ENCODE peak calls at places on chromosomes 6 and 20, in seven cellular contexts. One of them, this sample, is unnamed. For H3K36me3, the result is how much of the 10 kb centered on the place peaks cover.

GRCh38 chr6:20564269-20564668 is 30.0 kb downstream of the CDKAL1 start:
- DNase-seq in SJSA1: peak
- DNase-seq in neural progenitor cell: peak
- DNase-seq in BJ: no peak
- DNase-seq in GM23248: peak
- DNase-seq in tibial artery: no peak
- DNase-seq in RWPE2: no peak
- DNase-seq in this sample: peak

GRCh38 chr6:75116946-75117345 is 88.9 kb downstream of the COL12A1 start:
- DNase-seq in tibial artery: no peak
- DNase-seq in SJSA1: no peak
- DNase-seq in RWPE2: no peak
- DNase-seq in BJ: no peak
- DNase-seq in GM23248: no peak
- DNase-seq in neural progenitor cell: no peak
- DNase-seq in this sample: no peak

GRCh38 chr6:44247338-44248302 is 719 bp downstream of the HSP90AB1 start:
- DNase-seq in neural progenitor cell: peak
- DNase-seq in GM23248: peak
- DNase-seq in BJ: no peak
- DNase-seq in tibial artery: peak
- DNase-seq in SJSA1: peak
- DNase-seq in RWPE2: no peak
- DNase-seq in this sample: peak

GRCh38 chr20:50690979-50691584 is at the start of gene RIPOR3:
- DNase-seq in neural progenitor cell: peak
- DNase-seq in BJ: no peak
- DNase-seq in GM23248: peak
- DNase-seq in tibial artery: peak
- DNase-seq in RWPE2: peak
- DNase-seq in SJSA1: no peak
- DNase-seq in this sample: peak

GRCh38 chr6:7201732-7202541 is 94.2 kb downstream of the RREB1 start:
- DNase-seq in GM23248: no peak
- DNase-seq in neural progenitor cell: no peak
- DNase-seq in tibial artery: peak
- DNase-seq in BJ: no peak
- DNase-seq in RWPE2: no peak
- DNase-seq in SJSA1: no peak
- DNase-seq in this sample: no peak

GRCh38 chr20:2364014-2364413 is 16.7 kb upstream of the TGM6 start:
- DNase-seq in SJSA1: no peak
- DNase-seq in RWPE2: no peak
- DNase-seq in BJ: no peak
- DNase-seq in neural progenitor cell: no peak
- DNase-seq in GM23248: peak
- DNase-seq in tibial artery: no peak
- DNase-seq in this sample: no peak

GRCh38 chr20:47361268-47361665 is 4.8 kb upstream of the ZMYND8 start:
- DNase-seq in GM23248: no peak
- DNase-seq in BJ: no peak
- DNase-seq in SJSA1: no peak
- DNase-seq in tibial artery: no peak
- DNase-seq in neural progenitor cell: no peak
- DNase-seq in RWPE2: no peak
- DNase-seq in this sample: no peak

GRCh38 chr20:13430346-13431002 is 208.3 kb downstream of the TASP1 start:
- DNase-seq in BJ: no peak
- DNase-seq in tibial artery: no peak
- DNase-seq in RWPE2: no peak
- DNase-seq in neural progenitor cell: no peak
- DNase-seq in SJSA1: no peak
- DNase-seq in GM23248: no peak
- DNase-seq in this sample: peak

GRCh38 chr6:34791842-34792604 is at the start of gene BLTP3A:
- DNase-seq in RWPE2: peak
- DNase-seq in GM23248: peak
- DNase-seq in BJ: no peak
- DNase-seq in SJSA1: peak
- DNase-seq in tibial artery: peak
- DNase-seq in neural progenitor cell: peak
- DNase-seq in this sample: peak

GRCh38 chr6:2854394-2854982 is 12.8 kb upstream of the SERPINB1 start:
- DNase-seq in RWPE2: no peak
- DNase-seq in BJ: no peak
- DNase-seq in SJSA1: peak
- DNase-seq in GM23248: no peak
- DNase-seq in neural progenitor cell: no peak
- DNase-seq in tibial artery: no peak
- DNase-seq in this sample: no peak

GRCh38 chr6:149107520-149107919 is 210.0 kb upstream of the TAB2 start:
- DNase-seq in neural progenitor cell: no peak
- DNase-seq in RWPE2: no peak
- DNase-seq in SJSA1: no peak
- DNase-seq in BJ: no peak
- DNase-seq in tibial artery: no peak
- DNase-seq in GM23248: no peak
- DNase-seq in this sample: no peak

GRCh38 chr6:12196326-12196936 is 93.7 kb upstream of the EDN1 start:
- DNase-seq in SJSA1: peak
- DNase-seq in BJ: no peak
- DNase-seq in RWPE2: no peak
- DNase-seq in GM23248: peak
- DNase-seq in tibial artery: no peak
- DNase-seq in neural progenitor cell: no peak
- DNase-seq in this sample: no peak

GRCh38 chr6:96803106-96803481 is 34.2 kb downstream of the GPR63 start:
- DNase-seq in BJ: no peak
- DNase-seq in RWPE2: no peak
- DNase-seq in GM23248: no peak
- DNase-seq in neural progenitor cell: no peak
- DNase-seq in tibial artery: no peak
- DNase-seq in SJSA1: no peak
- DNase-seq in this sample: no peak

GRCh38 chr6:168956884-168957730 is 296.5 kb downstream of the THBS2 start:
- DNase-seq in SJSA1: peak
- DNase-seq in neural progenitor cell: peak
- DNase-seq in RWPE2: no peak
- DNase-seq in BJ: peak
- DNase-seq in GM23248: peak
- DNase-seq in tibial artery: peak
- DNase-seq in this sample: peak

GRCh38 chr20:36613974-36614373 is 8.4 kb downstream of the RAB5IF start:
- DNase-seq in SJSA1: no peak
- DNase-seq in RWPE2: peak
- DNase-seq in tibial artery: no peak
- DNase-seq in GM23248: no peak
- DNase-seq in BJ: no peak
- DNase-seq in neural progenitor cell: no peak
- DNase-seq in this sample: peak

GRCh38 chr6:52597738-52598122 is 20.9 kb upstream of the TRAM2 start:
- DNase-seq in SJSA1: no peak
- DNase-seq in tibial artery: no peak
- DNase-seq in BJ: no peak
- DNase-seq in GM23248: no peak
- DNase-seq in RWPE2: no peak
- DNase-seq in neural progenitor cell: no peak
- DNase-seq in this sample: no peak
- H3K4me3 ChIP-seq in SJSA1: no peak
- H3K4me3 ChIP-seq in tibial artery: peak
- H3K4me3 ChIP-seq in BJ: no peak
- H3K4me3 ChIP-seq in GM23248: peak
- H3K4me3 ChIP-seq in RWPE2: no peak
- H3K4me3 ChIP-seq in neural progenitor cell: no peak
- H3K4me3 ChIP-seq in this sample: no peak

GRCh38 chr6:131613296-131613925 is 14.6 kb downstream of the MED23 start:
- DNase-seq in tibial artery: no peak
- DNase-seq in BJ: no peak
- DNase-seq in neural progenitor cell: no peak
- DNase-seq in RWPE2: no peak
- DNase-seq in GM23248: no peak
- DNase-seq in SJSA1: no peak
- DNase-seq in this sample: no peak
- H3K36me3 ChIP-seq in tibial artery: half or more
- H3K36me3 ChIP-seq in BJ: under half
- H3K36me3 ChIP-seq in neural progenitor cell: under half
- H3K36me3 ChIP-seq in RWPE2: half or more
- H3K36me3 ChIP-seq in GM23248: half or more
- H3K36me3 ChIP-seq in SJSA1: half or more
- H3K36me3 ChIP-seq in this sample: under half

GRCh38 chr6:6004147-6004995 is 2.4 kb downstream of the NRN1 start:
- DNase-seq in tibial artery: no peak
- DNase-seq in GM23248: peak
- DNase-seq in neural progenitor cell: peak
- DNase-seq in BJ: no peak
- DNase-seq in SJSA1: no peak
- DNase-seq in RWPE2: no peak
- DNase-seq in this sample: no peak
- H3K4me3 ChIP-seq in tibial artery: peak
- H3K4me3 ChIP-seq in GM23248: peak
- H3K4me3 ChIP-seq in neural progenitor cell: peak
- H3K4me3 ChIP-seq in BJ: peak
- H3K4me3 ChIP-seq in SJSA1: no peak
- H3K4me3 ChIP-seq in RWPE2: no peak
- H3K4me3 ChIP-seq in this sample: peak

DNA sequence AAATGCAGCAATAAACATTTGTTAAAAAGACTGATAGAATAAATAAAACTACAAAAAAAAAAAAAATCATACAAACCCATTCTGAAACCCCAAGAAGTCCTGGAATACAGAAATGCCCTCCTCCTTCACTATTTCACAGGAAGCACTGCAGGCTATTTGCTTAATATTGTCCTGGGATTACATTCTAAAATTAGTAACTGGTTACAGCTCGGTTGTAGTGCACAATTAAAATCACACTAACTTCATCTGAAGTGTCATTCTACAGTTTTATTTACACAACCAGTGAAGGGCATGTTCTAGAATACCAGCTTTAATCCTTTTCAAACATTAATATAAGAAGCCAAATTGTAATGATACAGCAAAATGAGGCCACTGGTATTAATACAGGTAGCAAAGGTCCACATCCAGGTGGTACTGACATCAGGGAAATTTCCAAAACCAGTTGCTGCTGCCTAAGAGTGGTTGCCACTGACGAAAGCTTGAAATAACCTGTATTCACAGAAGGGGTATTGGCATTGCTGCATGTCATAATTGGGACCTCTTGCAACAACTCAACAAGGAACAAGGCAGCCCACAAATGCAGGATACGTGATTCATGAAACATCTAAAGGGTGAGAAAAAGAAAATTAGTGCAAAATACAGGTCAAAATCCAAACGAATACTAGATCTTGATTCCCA is 26.9 kb downstream of the AKIRIN2 start:
- DNase-seq in SJSA1: no peak
- DNase-seq in BJ: no peak
- DNase-seq in GM23248: no peak
- DNase-seq in neural progenitor cell: no peak
- DNase-seq in RWPE2: no peak
- DNase-seq in tibial artery: no peak
- DNase-seq in this sample: no peak
- H3K36me3 ChIP-seq in SJSA1: half or more
- H3K36me3 ChIP-seq in BJ: under half
- H3K36me3 ChIP-seq in GM23248: under half
- H3K36me3 ChIP-seq in neural progenitor cell: under half
- H3K36me3 ChIP-seq in RWPE2: half or more
- H3K36me3 ChIP-seq in tibial artery: half or more
- H3K36me3 ChIP-seq in this sample: under half